ENCODE peak calls at places on chromosome 19, in six cellular contexts. U is esophagus squamous epithelium, A is body of pancreas, X is lung, B is H9, V is stomach. Z is an unnamed sample. For H3K9me3, the result is how much of the 10 kb centered on the place peaks cover.

GRCh38 chr19:55622242-55622969 is 2.0 kb downstream of the ZNF784 start:
- DNase-seq in U (no peak), A (no peak), X (no peak), B (no peak), V (no peak), Z (no peak)

GRCh38 chr19:2026770-2027169 is 11.3 kb upstream of the BTBD2 start:
- DNase-seq in U (no peak), A (no peak), X (no peak), B (no peak), V (no peak), Z (no peak)

GRCh38 chr19:18202759-18203407 is 959 bp downstream of the RAB3A start:
- DNase-seq in U (no peak), A (no peak), X (no peak), B (peak), V (no peak), Z (no peak)

GRCh38 chr19:18385675-18386542 is at the start of gene GDF15:
- DNase-seq in U (no peak), A (peak), X (peak), B (peak), V (peak), Z (no peak)

GRCh38 chr19:47445937-47446402 is 25.7 kb downstream of the SLC8A2 start:
- DNase-seq in U (no peak), A (peak), X (peak), B (peak), V (peak), Z (peak)

GRCh38 chr19:4815426-4816387 is 15.8 kb downstream of the TICAM1 start:
- DNase-seq in U (peak), A (peak), X (peak), B (peak), V (peak), Z (peak)

GRCh38 chr19:7912144-7912696 is 2.4 kb upstream of the TGFBR3L start:
- DNase-seq in U (no peak), A (peak), X (no peak), B (no peak), V (no peak), Z (no peak)

GRCh38 chr19:44681992-44682790 is 10.9 kb downstream of the CEACAM19 start:
- DNase-seq in U (no peak), A (no peak), X (no peak), B (no peak), V (no peak), Z (no peak)

GRCh38 chr19:10112037-10112751 is 701 bp downstream of the P2RY11 start:
- DNase-seq in U (no peak), A (no peak), X (no peak), B (no peak), V (no peak), Z (peak)

GRCh38 chr19:28638445-28638844 is 574.5 kb downstream of the UQCRFS1 start:
- DNase-seq in U (no peak), A (no peak), X (no peak), B (no peak), V (no peak), Z (no peak)

GRCh38 chr19:7862413-7862951 is 11.7 kb downstream of the PRR36 start:
- DNase-seq in U (no peak), A (peak), X (peak), B (peak), V (peak), Z (peak)

GRCh38 chr19:41299046-41299754 is 10.8 kb upstream of the CCDC97 start:
- DNase-seq in U (no peak), A (no peak), X (no peak), B (no peak), V (no peak), Z (no peak)

GRCh38 chr19:34365463-34366401 is 736 bp downstream of the GPI start:
- DNase-seq in U (no peak), A (peak), X (peak), B (peak), V (peak), Z (no peak)

GRCh38 chr19:48810151-48810550 is 678 bp downstream of the BCAT2 start:
- DNase-seq in U (no peak), A (no peak), X (no peak), B (no peak), V (no peak), Z (no peak)

GRCh38 chr19:30357580-30357954 is 14.6 kb upstream of the ZNF536 start:
- DNase-seq in U (no peak), A (no peak), X (no peak), B (no peak), V (no peak), Z (peak)

GRCh38 chr19:1000095-1000494 is at the start of gene GRIN3B:
- DNase-seq in U (no peak), A (peak), X (peak), B (peak), V (peak), Z (peak)

GRCh38 chr19:32910874-32911273 is 41.3 kb upstream of the SLC7A9 start:
- DNase-seq in U (no peak), A (no peak), X (no peak), B (no peak), V (no peak), Z (no peak)

GRCh38 chr19:29887498-29887897 is 54.5 kb upstream of the URI1 start:
- DNase-seq in U (no peak), A (no peak), X (no peak), B (no peak), V (peak), Z (no peak)

GRCh38 chr19:4455742-4456565 is 1.6 kb downstream of the UBXN6 start:
- DNase-seq in U (no peak), A (no peak), X (no peak), B (no peak), V (no peak), Z (no peak)

GRCh38 chr19:3250675-3251074 is 26.2 kb downstream of the CELF5 start:
- DNase-seq in U (no peak), A (peak), X (no peak), B (no peak), V (no peak), Z (peak)

GRCh38 chr19:38434549-38435051 is 1.1 kb downstream of the RYR1 start:
- DNase-seq in U (no peak), A (no peak), X (no peak), B (peak), V (no peak), Z (no peak)

GRCh38 chr19:40089462-40089861 is 1.3 kb downstream of the ZNF780A start:
- DNase-seq in U (no peak), A (no peak), X (no peak), B (no peak), V (no peak), Z (no peak)

GRCh38 chr19:42234364-42234763 is 8.0 kb downstream of the GSK3A start:
- DNase-seq in U (no peak), A (no peak), X (no peak), B (no peak), V (no peak), Z (no peak)

GRCh38 chr19:55705972-55706371 is 30.9 kb downstream of the EPN1 start:
- DNase-seq in U (no peak), A (no peak), X (no peak), B (no peak), V (no peak), Z (no peak)

GRCh38 chr19:3606174-3606689 is 443 bp downstream of the TBXA2R start:
- DNase-seq in U (no peak), A (peak), X (no peak), B (peak), V (peak), Z (peak)

GRCh38 chr19:926595-927043 is 784 bp downstream of the ARID3A start:
- DNase-seq in U (no peak), A (peak), X (no peak), B (no peak), V (peak), Z (no peak)

GRCh38 chr19:18478545-18479311 is 40.8 kb upstream of the ISYNA1 start:
- DNase-seq in U (peak), A (peak), X (peak), B (no peak), V (peak), Z (peak)

GRCh38 chr19:50427997-50428425 is 4.7 kb upstream of the MYBPC2 start:
- DNase-seq in U (peak), A (peak), X (peak), B (peak), V (peak), Z (peak)
- H3K27ac ChIP-seq in U (no peak), A (no peak), X (no peak), B (no peak), V (peak), Z (no peak)

GRCh38 chr19:57212109-57212508 is 18.7 kb upstream of the AURKC start:
- DNase-seq in U (no peak), A (no peak), X (no peak), B (no peak), V (no peak), Z (no peak)

GRCh38 chr19:57210381-57210780 is 19.1 kb downstream of the ZNF264 start:
- DNase-seq in U (no peak), A (no peak), X (no peak), B (no peak), V (no peak), Z (no peak)
- H3K9me3 ChIP-seq in U (under half), A (under half), X (under half), B (under half), V (under half), Z (under half)

GRCh38 chr19:45717131-45717982 is 13.3 kb downstream of the FBXO46 start:
- DNase-seq in U (peak), A (peak), X (peak), B (peak), V (peak), Z (peak)
- TF ChIP-seq CTCF in U (no peak), A (peak), X (peak), B (no peak), V (no peak), Z (no peak)

GRCh38 chr19:54426291-54426918 is 11.1 kb downstream of the TTYH1 start:
- DNase-seq in U (no peak), A (no peak), X (no peak), B (no peak), V (no peak), Z (no peak)
- H3K27ac ChIP-seq in U (no peak), A (no peak), X (no peak), B (no peak), V (no peak), Z (no peak)

Z was measured in CD8-positive, alpha-beta T cell.